ENCODE peak calls at places on chromosomes 5 and 9, in five cellular contexts. C is ovary; F is transverse colon; N is activated T-cell treated with anti-CD3 and anti-CD28 coated beads for 1 hour; B is stimulated activated CD4-positive, alpha-beta T cell treated with anti-CD3 and anti-CD28 coated beads, Interleukin-12 subunit alpha, Interleukin-12 subunit beta, amount 100 ng/mL, for 24 hours. L is an unnamed sample.

GRCh38 chr9:109064963-109065701 is 51.8 kb upstream of the CTNNAL1 start:
- DNase-seq in F (no peak), B (no peak), C (no peak), N (no peak), L (no peak)

GRCh38 chr5:1444361-1445189 is 665 bp downstream of the SLC6A3 start:
- DNase-seq in C (no peak), F (no peak), B (no peak), N (no peak), L (no peak)

GRCh38 chr9:20620658-20621552 is 1.4 kb downstream of the MLLT3 start:
- DNase-seq in B (peak), N (peak), C (peak), F (peak), L (no peak)

GRCh38 chr9:132141364-132141947 is 20.4 kb upstream of the NTNG2 start:
- DNase-seq in N (no peak), C (no peak), F (no peak), B (no peak), L (no peak)

GRCh38 chr9:19379697-19380046 is 364 bp downstream of the RPS6 start:
- DNase-seq in N (no peak), C (no peak), F (peak), B (peak), L (no peak)

GRCh38 chr5:56693220-56693579 is 122.1 kb upstream of the MAP3K1 start:
- DNase-seq in N (no peak), C (no peak), B (peak), F (no peak), L (no peak)

GRCh38 chr5:23305055-23305454 is 202.4 kb upstream of the PRDM9 start:
- DNase-seq in N (no peak), C (no peak), B (no peak), F (no peak), L (no peak)

GRCh38 chr5:143673676-143674468 is 138.1 kb upstream of the HMHB1 start:
- DNase-seq in C (no peak), N (no peak), F (no peak), B (no peak), L (no peak)

GRCh38 chr9:20618361-20618799 is 3.9 kb downstream of the MLLT3 start:
- DNase-seq in N (no peak), C (no peak), F (peak), B (no peak), L (no peak)

GRCh38 chr5:133404724-133405123 is 207.6 kb downstream of the FSTL4 start:
- DNase-seq in F (no peak), C (no peak), N (no peak), B (no peak), L (no peak)

GRCh38 chr9:20544953-20545622 is 77.2 kb downstream of the MLLT3 start:
- DNase-seq in C (no peak), N (no peak), F (no peak), B (no peak), L (no peak)

GRCh38 chr9:133774799-133775198 is 36.6 kb upstream of the SARDH start:
- DNase-seq in C (no peak), N (no peak), B (no peak), F (no peak), L (no peak)

L was measured in activated CD8-positive, alpha-beta memory T cell treated with anti-CD3 and anti-CD28 coated beads for 48 hours.